ENCODE peak calls at places on chromosomes 1 and 21, in eight cellular contexts. G is progenitor cell of endocrine pancreas, D is HCT116, O is GM12865, J is IMR-90, W is glutamatergic neuron, Y is lower lobe of right lung, E is AG04450. V is an unnamed sample.

GRCh38 chr21:23245231-23245630 is 2247.0 kb downstream of the NCAM2 start:
- DNase-seq in G (no peak), D (no peak), O (no peak), J (no peak), W (no peak), Y (no peak), E (no peak), V (no peak)

GRCh38 chr1:1535989-1536937 is 4.2 kb downstream of the TMEM240 start:
- DNase-seq in G (no peak), D (no peak), O (no peak), J (no peak), W (no peak), Y (no peak), E (no peak), V (no peak)

GRCh38 chr1:2523191-2523890 is 3.1 kb downstream of the PANK4 start:
- DNase-seq in G (no peak), D (no peak), O (no peak), J (peak; percentile 66), W (no peak), Y (no peak), E (no peak), V (no peak)

GRCh38 chr1:12181568-12181967 is 14.8 kb downstream of the TNFRSF1B start:
- DNase-seq in G (no peak), D (no peak), O (no peak), J (no peak), W (no peak), Y (no peak), E (no peak), V (no peak)

GRCh38 chr1:199646761-199647160 is 380.7 kb upstream of the NR5A2 start:
- DNase-seq in G (no peak), D (no peak), O (no peak), J (no peak), W (no peak), Y (no peak), E (no peak), V (no peak)

GRCh38 chr1:186842547-186842946 is 13.8 kb downstream of the PLA2G4A start:
- DNase-seq in G (no peak), D (no peak), O (no peak), J (no peak), W (no peak), Y (no peak), E (no peak), V (no peak)

GRCh38 chr1:201137579-201138310 is 10.8 kb upstream of the ASCL5 start:
- DNase-seq in G (no peak), D (no peak), O (no peak), J (peak; percentile 97), W (no peak), Y (no peak), E (peak; percentile 79), V (no peak)

GRCh38 chr1:202241376-202242079 is 47.9 kb downstream of the LGR6 start:
- DNase-seq in G (no peak), D (no peak), O (no peak), J (no peak), W (no peak), Y (no peak), E (no peak), V (no peak)

GRCh38 chr1:41381691-41382530 is 20.7 kb downstream of the FOXO6 start:
- DNase-seq in G (no peak), D (peak; percentile 42), O (no peak), J (no peak), W (peak; percentile 52), Y (peak; percentile 67), E (no peak), V (no peak)

GRCh38 chr1:231866392-231867331 is 240.1 kb downstream of the DISC1 start:
- DNase-seq in G (peak; percentile 47), D (peak; percentile 23), O (peak; percentile 49), J (peak; percentile 58), W (peak; percentile 73), Y (peak; percentile 53), E (no peak), V (peak; percentile 73)

GRCh38 chr1:193973428-193973827 is 787.0 kb upstream of the B3GALT2 start:
- DNase-seq in G (no peak), D (no peak), O (no peak), J (no peak), W (no peak), Y (no peak), E (no peak), V (no peak)

GRCh38 chr21:17081193-17081592 is 431.6 kb upstream of the CXADR start:
- DNase-seq in G (no peak), D (no peak), O (no peak), J (no peak), W (no peak), Y (no peak), E (no peak), V (no peak)

GRCh38 chr1:56798053-56798471 is 21.1 kb downstream of the FYB2 start:
- DNase-seq in G (no peak), D (no peak), O (no peak), J (peak; percentile 62), W (no peak), Y (no peak), E (no peak), V (no peak)

GRCh38 chr1:231807498-231807897 is 180.9 kb downstream of the DISC1 start:
- DNase-seq in G (no peak), D (no peak), O (no peak), J (no peak), W (no peak), Y (no peak), E (no peak), V (no peak)

GRCh38 chr1:39508857-39509305 is 17.4 kb downstream of the BMP8A start:
- DNase-seq in G (no peak), D (no peak), O (no peak), J (no peak), W (no peak), Y (no peak), E (no peak), V (no peak)

GRCh38 chr1:105000793-105001192 is 1251.1 kb downstream of the AMY1C start:
- DNase-seq in G (no peak), D (no peak), O (peak; percentile 10), J (no peak), W (no peak), Y (no peak), E (no peak), V (no peak)

GRCh38 chr1:181645171-181645570 is 161.9 kb downstream of the CACNA1E start:
- DNase-seq in G (no peak), D (no peak), O (no peak), J (no peak), W (no peak), Y (no peak), E (no peak), V (no peak)

GRCh38 chr21:33815153-33815707 is 100.4 kb downstream of the ATP5PO start:
- DNase-seq in G (no peak), D (no peak), O (no peak), J (no peak), W (no peak), Y (no peak), E (no peak), V (no peak)

GRCh38 chr1:15578921-15579682 is 5.7 kb downstream of the AGMAT start:
- DNase-seq in G (no peak), D (no peak), O (peak; percentile 72), J (no peak), W (no peak), Y (no peak), E (no peak), V (no peak)

GRCh38 chr1:223341111-223341510 is 22.9 kb downstream of the SUSD4 start:
- DNase-seq in G (no peak), D (no peak), O (no peak), J (peak; percentile 56), W (peak; percentile 69), Y (no peak), E (no peak), V (no peak)

GRCh38 chr1:2377751-2378440 is 13.5 kb downstream of the MORN1 start:
- DNase-seq in G (no peak), D (no peak), O (no peak), J (no peak), W (peak; percentile 8), Y (peak; percentile 14), E (no peak), V (no peak)

GRCh38 chr1:41462680-41463004 is 21.8 kb downstream of the EDN2 start:
- DNase-seq in G (no peak), D (no peak), O (no peak), J (no peak), W (no peak), Y (no peak), E (no peak), V (no peak)

GRCh38 chr1:109677459-109677858 is 9.6 kb downstream of the GSTM2 start:
- DNase-seq in G (no peak), D (no peak), O (no peak), J (peak; percentile 0), W (no peak), Y (no peak), E (no peak), V (no peak)

GRCh38 chr1:117985973-117986372 is 56.4 kb downstream of the WDR3 start:
- DNase-seq in G (no peak), D (no peak), O (peak; percentile 4), J (no peak), W (no peak), Y (no peak), E (no peak), V (no peak)

GRCh38 chr1:17627239-17628052 is 87.9 kb downstream of the ARHGEF10L start:
- DNase-seq in G (no peak), D (no peak), O (no peak), J (no peak), W (peak; percentile 48), Y (no peak), E (no peak), V (no peak)
- TF ChIP-seq CTCF in G (no peak), D (no peak), O (no peak), J (no peak), W (no peak), Y (no peak), E (no peak), V (no peak)

GRCh38 chr1:115650961-115651360 is 9.2 kb downstream of the VANGL1 start:
- DNase-seq in G (no peak), D (no peak), O (no peak), J (no peak), W (no peak), Y (no peak), E (no peak), V (no peak)
- TF ChIP-seq CTCF in G (no peak), D (no peak), O (no peak), J (no peak), W (no peak), Y (no peak), E (no peak), V (no peak)

GRCh38 chr1:74629283-74629682 is 44.3 kb downstream of the ERICH3 start:
- DNase-seq in G (no peak), D (no peak), O (no peak), J (no peak), W (peak; percentile 59), Y (no peak), E (no peak), V (no peak)
- TF ChIP-seq CTCF in G (no peak), D (no peak), O (no peak), J (no peak), W (no peak), Y (no peak), E (no peak), V (no peak)

DNA sequence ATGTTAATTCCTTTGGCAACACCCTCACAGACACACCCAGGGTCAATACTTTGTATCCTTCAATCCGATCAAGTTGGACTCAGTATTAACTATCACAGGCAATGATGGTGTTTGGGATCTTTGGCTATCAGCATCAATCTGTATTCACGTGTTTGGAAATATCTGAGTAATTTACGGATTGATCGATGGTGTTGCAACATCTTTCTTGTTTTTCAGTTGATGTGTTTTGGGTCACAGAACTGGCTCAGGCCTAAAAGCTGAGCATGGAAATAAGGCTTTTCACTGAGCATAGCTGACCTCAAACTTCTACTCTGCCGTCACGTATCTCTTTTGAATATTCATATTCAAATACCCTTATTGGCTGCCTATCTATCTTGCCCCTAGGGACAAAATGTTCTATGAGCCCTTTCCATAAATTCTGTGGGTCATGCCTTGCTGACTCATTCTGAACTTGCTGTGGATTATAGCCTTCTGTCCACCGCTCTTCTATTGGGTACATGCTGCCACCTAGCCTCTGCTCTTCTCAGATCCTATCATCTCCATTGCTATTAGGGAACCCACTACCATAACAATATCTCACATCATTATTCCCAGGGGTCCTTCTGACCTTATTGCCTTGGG is 156.0 kb downstream of the PDE4B start:
- DNase-seq in G (no peak), D (peak; percentile 7), O (no peak), J (peak; percentile 79), W (no peak), Y (no peak), E (no peak), V (no peak)
- TF ChIP-seq CTCF in G (no peak), D (peak; percentile 44), O (no peak), J (peak; percentile 66), W (no peak), Y (no peak), E (peak; percentile 28), V (no peak)

V was measured in mesothelial cell of epicardium.